ENCODE peak calls at places on chromosomes 5 and 9, in five cellular contexts. O, J, B, U and K are unnamed samples.

GRCh38 chr9:122364117-122364782 is 6.6 kb upstream of the PTGS1 start:
- DNase-seq in O (no peak), J (no peak), B (no peak), U (no peak), K (no peak)

GRCh38 chr5:5419291-5420210 is 2.9 kb upstream of the ICE1 start:
- DNase-seq in O (no peak), J (no peak), B (no peak), U (no peak), K (peak; percentile 57)

GRCh38 chr9:116174347-116174746 is 20.8 kb downstream of the PAPPA start:
- DNase-seq in O (no peak), J (no peak), B (no peak), U (no peak), K (no peak)

GRCh38 chr9:38053697-38054461 is 15.1 kb downstream of the SHB start:
- DNase-seq in O (peak; percentile 36), J (no peak), B (no peak), U (no peak), K (no peak)

GRCh38 chr9:109971226-109971625 is 191.2 kb downstream of the PALM2AKAP2 start:
- DNase-seq in O (no peak), J (no peak), B (no peak), U (no peak), K (no peak)

GRCh38 chr9:120531683-120532300 is 48.2 kb downstream of the CDK5RAP2 start:
- DNase-seq in O (no peak), J (no peak), B (peak; percentile 29), U (no peak), K (peak; percentile 50)

GRCh38 chr9:82105729-82106128 is 117.2 kb downstream of the SPATA31D1 start:
- DNase-seq in O (no peak), J (no peak), B (no peak), U (no peak), K (no peak)

GRCh38 chr5:40089269-40089668 is 590.4 kb upstream of the PTGER4 start:
- DNase-seq in O (no peak), J (no peak), B (no peak), U (no peak), K (no peak)

GRCh38 chr5:130762031-130762430 is 403.0 kb downstream of the HINT1 start:
- DNase-seq in O (no peak), J (no peak), B (no peak), U (no peak), K (no peak)

GRCh38 chr5:179439181-179439990 is 94.1 kb upstream of the ADAMTS2 start:
- DNase-seq in O (no peak), J (no peak), B (no peak), U (no peak), K (no peak)

GRCh38 chr9:14652729-14653377 is 40.4 kb downstream of the ZDHHC21 start:
- DNase-seq in O (no peak), J (no peak), B (peak; percentile 15), U (no peak), K (no peak)